ENCODE peak calls at places on chromosomes 6 and 20, in ten cellular contexts. I, O, Q, W, K, E, V, S, Y and H are unnamed samples.

GRCh38 chr6:47478233-47479155 is 905 bp downstream of the CD2AP start:
- ATAC-seq in I (peak), O (peak), Q (peak), W (peak), K (peak), E (peak), V (peak), S (peak), Y (peak), H (no peak)

GRCh38 chr6:30647802-30648460 is 998 bp downstream of the C6orf136 start:
- ATAC-seq in I (no peak), O (no peak), Q (peak), W (no peak), K (no peak), E (no peak), V (no peak), S (no peak), Y (no peak), H (no peak)

GRCh38 chr20:32110173-32110704 is 725 bp downstream of the TM9SF4 start:
- ATAC-seq in I (no peak), O (peak), Q (no peak), W (no peak), K (no peak), E (no peak), V (no peak), S (no peak), Y (no peak), H (no peak)

GRCh38 chr20:52060794-52061714 is 130.5 kb downstream of the ZFP64 start:
- ATAC-seq in I (no peak), O (no peak), Q (no peak), W (no peak), K (peak), E (peak), V (no peak), S (peak), Y (no peak), H (no peak)

GRCh38 chr6:143538374-143538773 is 26.9 kb upstream of the FUCA2 start:
- ATAC-seq in I (no peak), O (no peak), Q (no peak), W (no peak), K (no peak), E (no peak), V (no peak), S (no peak), Y (no peak), H (no peak)

GRCh38 chr6:11918021-11918738 is 93.9 kb upstream of the HIVEP1 start:
- ATAC-seq in I (no peak), O (no peak), Q (no peak), W (peak), K (no peak), E (peak), V (no peak), S (no peak), Y (peak), H (peak)

GRCh38 chr20:59781236-59781635 is 152.2 kb downstream of the SYCP2 start:
- ATAC-seq in I (no peak), O (no peak), Q (no peak), W (no peak), K (no peak), E (no peak), V (no peak), S (no peak), Y (no peak), H (no peak)

GRCh38 chr20:53154540-53154939 is 182.4 kb downstream of the TSHZ2 start:
- ATAC-seq in I (no peak), O (peak), Q (no peak), W (peak), K (no peak), E (no peak), V (no peak), S (no peak), Y (no peak), H (no peak)

GRCh38 chr20:58213112-58213511 is 15.3 kb downstream of the ANKRD60 start:
- ATAC-seq in I (no peak), O (no peak), Q (no peak), W (no peak), K (peak), E (peak), V (no peak), S (peak), Y (no peak), H (no peak)

GRCh38 chr20:23595941-23596340 is 9.8 kb downstream of the CST9 start:
- ATAC-seq in I (no peak), O (no peak), Q (no peak), W (no peak), K (no peak), E (no peak), V (no peak), S (no peak), Y (no peak), H (no peak)

GRCh38 chr6:165636415-165637048 is 26.5 kb downstream of the PDE10A start:
- ATAC-seq in I (no peak), O (no peak), Q (no peak), W (no peak), K (no peak), E (peak), V (no peak), S (no peak), Y (no peak), H (no peak)

GRCh38 chr6:157226026-157226639 is 97.2 kb downstream of the TMEM242 start:
- ATAC-seq in I (peak), O (no peak), Q (peak), W (no peak), K (no peak), E (no peak), V (peak), S (no peak), Y (peak), H (peak)

GRCh38 chr6:34742094-34742493 is 15.2 kb upstream of the SNRPC start:
- ATAC-seq in I (no peak), O (no peak), Q (no peak), W (no peak), K (no peak), E (no peak), V (no peak), S (no peak), Y (no peak), H (no peak)

GRCh38 chr6:12958052-12958706 is 241.6 kb downstream of the PHACTR1 start:
- ATAC-seq in I (no peak), O (no peak), Q (peak), W (no peak), K (no peak), E (no peak), V (peak), S (peak), Y (peak), H (no peak)

GRCh38 chr20:53201588-53201987 is 229.4 kb downstream of the TSHZ2 start:
- ATAC-seq in I (no peak), O (no peak), Q (no peak), W (peak), K (no peak), E (no peak), V (no peak), S (no peak), Y (no peak), H (no peak)

GRCh38 chr20:54140486-54140885 is 33.3 kb downstream of the CYP24A1 start:
- ATAC-seq in I (no peak), O (no peak), Q (no peak), W (no peak), K (peak), E (no peak), V (no peak), S (no peak), Y (no peak), H (no peak)

GRCh38 chr6:43776115-43776798 is 6.2 kb downstream of the VEGFA start:
- ATAC-seq in I (no peak), O (peak), Q (peak), W (no peak), K (no peak), E (no peak), V (no peak), S (no peak), Y (no peak), H (no peak)

GRCh38 chr20:38986663-38987062 is 24.5 kb downstream of the DHX35 start:
- ATAC-seq in I (no peak), O (peak), Q (no peak), W (no peak), K (no peak), E (no peak), V (no peak), S (no peak), Y (no peak), H (peak)

GRCh38 chr6:814378-815347 is 121.7 kb upstream of the EXOC2 start:
- ATAC-seq in I (no peak), O (no peak), Q (no peak), W (no peak), K (no peak), E (no peak), V (no peak), S (no peak), Y (no peak), H (no peak)

GRCh38 chr6:159819932-159820640 is 20.0 kb downstream of the PNLDC1 start:
- ATAC-seq in I (no peak), O (peak), Q (no peak), W (peak), K (no peak), E (no peak), V (no peak), S (peak), Y (no peak), H (no peak)

GRCh38 chr6:6390849-6391602 is 70.6 kb upstream of the F13A1 start:
- ATAC-seq in I (no peak), O (peak), Q (no peak), W (no peak), K (no peak), E (no peak), V (no peak), S (no peak), Y (no peak), H (no peak)

GRCh38 chr6:119215885-119216590 is 133.5 kb downstream of the MAN1A1 start:
- ATAC-seq in I (peak), O (no peak), Q (no peak), W (peak), K (no peak), E (peak), V (peak), S (peak), Y (no peak), H (no peak)

GRCh38 chr6:151091571-151091970 is 148.2 kb upstream of the AKAP12 start:
- ATAC-seq in I (no peak), O (no peak), Q (no peak), W (no peak), K (no peak), E (no peak), V (no peak), S (no peak), Y (no peak), H (no peak)

GRCh38 chr6:105920071-105920470 is 166.1 kb upstream of the PRDM1 start:
- ATAC-seq in I (no peak), O (no peak), Q (no peak), W (no peak), K (no peak), E (no peak), V (no peak), S (no peak), Y (no peak), H (no peak)

GRCh38 chr6:157469378-157469777 is 88.4 kb downstream of the ZDHHC14 start:
- ATAC-seq in I (no peak), O (no peak), Q (no peak), W (no peak), K (no peak), E (no peak), V (peak), S (no peak), Y (no peak), H (no peak)

GRCh38 chr6:4509506-4509905 is 266.7 kb upstream of the CDYL start:
- ATAC-seq in I (no peak), O (no peak), Q (no peak), W (peak), K (no peak), E (no peak), V (no peak), S (no peak), Y (no peak), H (no peak)

GRCh38 chr6:53264915-53265615 is 83.7 kb downstream of the ELOVL5 start:
- ATAC-seq in I (no peak), O (no peak), Q (peak), W (no peak), K (no peak), E (no peak), V (no peak), S (no peak), Y (no peak), H (no peak)

GRCh38 chr20:41475507-41475906 is 108.9 kb upstream of the EMILIN3 start:
- ATAC-seq in I (no peak), O (no peak), Q (peak), W (no peak), K (no peak), E (peak), V (no peak), S (no peak), Y (no peak), H (peak)

GRCh38 chr6:161228911-161229591 is 44.8 kb downstream of the AGPAT4 start:
- ATAC-seq in I (no peak), O (peak), Q (peak), W (peak), K (peak), E (peak), V (peak), S (no peak), Y (peak), H (peak)

GRCh38 chr6:144485531-144485930 is 200.4 kb downstream of the UTRN start:
- ATAC-seq in I (no peak), O (no peak), Q (no peak), W (no peak), K (no peak), E (peak), V (no peak), S (no peak), Y (no peak), H (no peak)

GRCh38 chr6:107973594-107973993 is 15.6 kb upstream of the SEC63 start:
- ATAC-seq in I (no peak), O (no peak), Q (peak), W (no peak), K (no peak), E (no peak), V (no peak), S (no peak), Y (no peak), H (no peak)

GRCh38 chr20:47350181-47350550 is 6.3 kb downstream of the ZMYND8 start:
- ATAC-seq in I (no peak), O (peak), Q (no peak), W (no peak), K (no peak), E (no peak), V (no peak), S (no peak), Y (no peak), H (no peak)

GRCh38 chr6:160252073-160252809 is 6.4 kb downstream of the SLC22A2 start:
- ATAC-seq in I (no peak), O (no peak), Q (no peak), W (no peak), K (no peak), E (no peak), V (no peak), S (no peak), Y (no peak), H (no peak)

GRCh38 chr6:106098383-106099234 is 12.5 kb downstream of the PRDM1 start:
- ATAC-seq in I (peak), O (peak), Q (peak), W (peak), K (peak), E (peak), V (peak), S (no peak), Y (peak), H (peak)

DNA sequence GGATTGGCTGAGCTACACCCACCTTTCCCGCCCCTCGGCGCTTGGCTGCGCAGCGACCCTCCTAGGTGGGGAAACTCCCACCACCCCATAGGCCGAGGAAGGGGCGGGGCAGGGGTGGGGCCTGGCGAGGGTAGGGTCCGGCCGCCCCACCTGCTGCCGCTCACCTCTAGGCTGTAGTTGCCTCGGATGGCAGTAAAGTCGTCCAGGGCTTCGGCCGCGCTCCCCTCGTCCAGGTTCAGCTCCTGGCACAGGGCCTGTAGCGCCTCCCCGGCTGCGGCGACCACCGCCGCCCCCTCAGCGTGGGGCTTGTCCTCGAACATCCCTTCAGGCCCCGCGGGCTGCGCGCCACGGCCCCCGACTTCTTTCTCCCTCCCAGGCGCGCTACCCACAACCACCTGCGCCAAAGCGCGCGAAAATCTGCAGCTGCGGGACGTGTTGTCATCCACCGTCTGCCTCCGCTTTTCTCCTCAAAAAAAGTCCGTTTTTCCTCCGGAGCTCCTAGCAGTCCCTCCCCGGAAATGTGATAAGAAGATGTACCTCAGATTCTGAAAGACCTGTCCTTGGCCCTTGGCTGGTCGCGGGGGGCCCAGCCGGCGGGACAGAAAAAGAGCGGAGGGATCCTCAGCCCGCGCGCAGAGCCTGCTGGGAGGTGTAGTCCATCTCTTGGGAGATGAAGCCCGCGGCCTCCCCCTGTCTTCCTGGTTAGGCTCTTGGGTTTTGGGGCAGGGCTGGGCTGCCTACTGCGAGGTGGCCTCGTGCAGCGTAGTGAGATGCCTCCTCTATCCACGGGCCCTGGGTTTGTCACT is at the start of gene RBL1:
- ATAC-seq in I (peak), O (peak), Q (peak), W (peak), K (peak), E (peak), V (peak), S (peak), Y (peak), H (peak)
- TF ChIP-seq POLR2A in I (no peak), O (peak), Q (peak), W (peak), K (peak), E (no peak), V (peak), S (peak), Y (peak), H (peak)

DNA sequence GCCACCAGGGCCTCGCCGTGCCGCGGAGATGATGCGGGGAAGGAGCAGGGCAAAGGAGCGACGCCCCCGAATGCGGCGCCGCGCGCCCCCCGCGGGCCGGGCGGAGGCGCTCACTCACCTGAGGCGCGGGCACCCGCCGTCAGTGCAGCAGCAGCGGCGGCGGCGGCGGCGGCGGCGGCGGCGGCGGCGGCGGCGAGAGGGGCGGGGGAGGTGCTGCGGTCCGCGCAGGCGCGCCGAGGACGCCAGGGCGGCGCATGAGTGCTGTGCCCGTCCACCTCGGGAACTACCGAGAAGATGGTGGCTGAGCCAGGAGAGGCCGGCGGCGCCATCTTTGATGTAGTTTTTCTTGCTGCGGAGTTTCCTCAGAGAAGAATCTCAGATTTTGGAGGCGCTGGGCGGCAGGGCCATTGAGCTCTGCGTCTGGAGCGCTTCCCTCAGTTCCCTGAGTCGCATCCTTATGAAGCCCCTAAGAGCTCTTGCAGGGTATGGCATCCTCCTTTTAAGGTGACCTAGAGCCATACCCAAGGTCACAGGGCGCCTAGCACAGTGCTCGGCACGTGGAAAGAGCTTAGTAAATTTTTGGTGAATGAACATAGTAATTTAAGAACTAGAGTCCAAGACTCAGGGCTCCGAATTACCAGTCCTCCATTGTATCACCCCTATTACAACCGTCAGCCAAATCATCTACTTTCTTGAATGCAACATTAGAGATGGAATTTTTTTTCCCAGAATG is at the start of gene NDRG3:
- ATAC-seq in I (peak), O (peak), Q (peak), W (peak), K (peak), E (peak), V (peak), S (peak), Y (peak), H (peak)
- TF ChIP-seq POLR2A in I (no peak), O (peak), Q (peak), W (peak), K (peak), E (no peak), V (no peak), S (peak), Y (no peak), H (no peak)

DNA sequence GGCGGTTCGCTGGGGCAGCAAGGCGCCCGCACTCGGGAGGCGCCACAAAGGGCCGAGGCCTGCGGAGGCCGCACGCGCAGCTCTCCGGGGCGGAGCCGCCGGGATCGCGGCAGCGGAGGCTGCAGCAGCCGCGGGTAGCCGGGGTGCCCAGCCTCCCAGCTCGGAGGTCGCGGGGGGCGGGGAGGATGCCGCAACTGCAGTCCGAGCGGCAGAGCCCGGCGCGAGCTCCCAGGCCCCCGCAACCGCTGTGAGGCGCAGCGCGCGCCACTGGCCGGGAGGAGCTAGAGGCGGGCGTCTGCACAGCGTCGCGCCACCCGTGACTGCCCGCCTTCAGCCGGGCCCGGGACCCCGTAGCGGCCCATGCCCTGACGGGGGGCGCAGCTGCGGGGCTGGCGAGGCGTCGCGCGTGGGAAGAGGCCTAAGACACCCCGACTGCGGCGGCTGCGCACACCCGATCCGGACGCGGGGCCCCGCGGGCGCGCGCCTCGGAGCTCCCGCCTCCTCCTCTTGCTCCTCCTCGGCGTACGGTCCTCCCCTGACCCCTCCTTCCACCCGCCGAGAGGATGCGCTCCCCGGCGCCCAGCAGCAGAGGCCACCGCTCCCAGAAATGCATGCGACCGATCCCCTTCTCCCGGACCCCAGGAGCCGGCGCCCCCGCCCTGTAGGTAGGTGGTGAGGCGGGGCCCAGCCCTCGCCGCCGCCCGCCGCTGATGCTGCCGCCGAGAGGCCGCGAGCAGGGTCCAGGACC is at the start of gene NCOA7:
- ATAC-seq in I (peak), O (peak), Q (peak), W (peak), K (peak), E (peak), V (peak), S (peak), Y (peak), H (peak)
- TF ChIP-seq POLR2A in I (peak), O (peak), Q (peak), W (peak), K (peak), E (peak), V (peak), S (peak), Y (peak), H (peak)

DNA sequence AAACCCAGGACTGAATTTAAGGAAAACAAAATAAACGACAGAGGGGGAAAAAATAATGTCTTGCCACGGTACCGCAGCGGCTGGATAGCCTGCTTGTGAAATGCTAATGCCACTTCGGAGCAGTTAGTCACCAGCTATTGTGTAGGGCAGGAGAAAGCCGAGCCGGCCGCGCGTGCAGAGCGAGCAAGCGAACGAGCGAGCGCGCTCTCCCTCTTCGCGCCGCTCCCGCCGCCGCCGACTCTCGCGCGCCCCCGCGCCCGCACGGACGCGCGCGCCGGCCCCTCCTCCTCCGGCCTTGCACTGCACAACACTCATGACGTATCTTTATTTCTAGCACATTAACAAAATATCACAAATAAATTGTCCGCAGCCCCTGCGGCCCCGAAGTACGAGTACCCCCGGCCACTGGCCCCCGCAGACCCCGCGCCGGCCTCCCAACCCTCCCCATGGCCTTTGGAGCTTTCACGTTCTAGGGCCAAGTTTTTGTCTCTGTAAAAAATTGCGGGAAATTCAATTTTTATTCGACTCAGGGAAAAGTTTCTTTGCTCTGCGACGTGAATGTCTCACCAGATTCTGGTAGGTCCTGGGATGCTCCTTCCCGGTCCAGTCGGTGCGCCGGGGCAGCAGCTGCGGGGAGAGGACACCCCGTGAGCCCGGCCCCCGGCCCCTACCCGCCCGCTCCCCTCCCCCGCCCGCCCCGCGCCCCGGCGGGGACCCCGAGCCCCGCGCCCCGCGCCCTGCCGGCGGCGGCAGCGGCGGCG is 993 bp downstream of the PHIP start:
- ATAC-seq in I (peak), O (peak), Q (peak), W (peak), K (peak), E (peak), V (peak), S (peak), Y (peak), H (peak)
- TF ChIP-seq POLR2A in I (no peak), O (peak), Q (peak), W (peak), K (no peak), E (peak), V (peak), S (peak), Y (peak), H (peak)